ENCODE peak calls at places on chromosome X, in four cellular contexts. One of them, this sample, is unnamed.

GRCh38 chrX:10106801-10107200 is 50.0 kb upstream of the CLCN4 start:
- DNase-seq in AG10803: no peak
- DNase-seq in cardiac fibroblast: no peak
- DNase-seq in EL: no peak
- DNase-seq in this sample: no peak

GRCh38 chrX:108064613-108065012 is 19.7 kb downstream of the VSIG1 start:
- DNase-seq in AG10803: no peak
- DNase-seq in cardiac fibroblast: no peak
- DNase-seq in EL: no peak
- DNase-seq in this sample: no peak

GRCh38 chrX:103153661-103154060 is 60.7 kb upstream of the NXF3 start:
- DNase-seq in AG10803: no peak
- DNase-seq in cardiac fibroblast: no peak
- DNase-seq in EL: no peak
- DNase-seq in this sample: no peak

GRCh38 chrX:120562569-120562926 is 1.8 kb upstream of the CUL4B start:
- DNase-seq in AG10803: no peak
- DNase-seq in cardiac fibroblast: peak; percentile 16
- DNase-seq in EL: peak; percentile 0
- DNase-seq in this sample: no peak

GRCh38 chrX:42920752-42921151 is 142.8 kb upstream of the PPP1R2C start:
- DNase-seq in AG10803: no peak
- DNase-seq in cardiac fibroblast: no peak
- DNase-seq in EL: no peak
- DNase-seq in this sample: no peak

GRCh38 chrX:70613295-70613694 is 168.7 kb downstream of the DLG3 start:
- DNase-seq in AG10803: peak; percentile 28
- DNase-seq in cardiac fibroblast: no peak
- DNase-seq in EL: peak; percentile 75
- DNase-seq in this sample: peak; percentile 29

GRCh38 chrX:53071604-53072417 is 10.4 kb upstream of the TSPYL2 start:
- DNase-seq in AG10803: peak; percentile 46
- DNase-seq in cardiac fibroblast: peak; percentile 65
- DNase-seq in EL: peak; percentile 57
- DNase-seq in this sample: peak; percentile 51

GRCh38 chrX:146224442-146224841 is 406.8 kb downstream of the SLITRK2 start:
- DNase-seq in AG10803: no peak
- DNase-seq in cardiac fibroblast: no peak
- DNase-seq in EL: no peak
- DNase-seq in this sample: no peak

GRCh38 chrX:114774691-114775090 is 190.8 kb downstream of the HTR2C start:
- DNase-seq in AG10803: peak; percentile 1
- DNase-seq in cardiac fibroblast: peak; percentile 3
- DNase-seq in EL: no peak
- DNase-seq in this sample: no peak

GRCh38 chrX:15686818-15687685 is 22.4 kb upstream of the CLTRN start:
- DNase-seq in AG10803: peak; percentile 44
- DNase-seq in cardiac fibroblast: peak; percentile 58
- DNase-seq in EL: peak; percentile 49
- DNase-seq in this sample: peak; percentile 50

GRCh38 chrX:3651272-3651671 is 62.2 kb downstream of the PRKX start:
- DNase-seq in AG10803: peak; percentile 39
- DNase-seq in cardiac fibroblast: peak; percentile 57
- DNase-seq in EL: peak; percentile 6
- DNase-seq in this sample: peak; percentile 20

GRCh38 chrX:147485207-147485606 is 426.5 kb upstream of the FMR1 start:
- DNase-seq in AG10803: no peak
- DNase-seq in cardiac fibroblast: no peak
- DNase-seq in EL: no peak
- DNase-seq in this sample: no peak

This sample was measured in AG20443.